ENCODE peak calls at places on chromosome 14, in eight cellular contexts. K, Z, T, G, U, O, F and X are unnamed samples.
A peak's percentile ranks its signal among the peaks of the same experiment; 100 is the strongest.

GRCh38 chr14:94123296-94123695 is 6.1 kb downstream of the IFI27L2 start:
- DNase-seq in Z (no peak), T (no peak), U (no peak), K (no peak), O (no peak), G (no peak), F (no peak), X (no peak)

GRCh38 chr14:65073605-65074201 is 28.6 kb downstream of the MAX start:
- DNase-seq in U (peak; percentile 45), K (no peak), G (no peak), T (no peak), Z (no peak), O (no peak), F (no peak), X (no peak)

GRCh38 chr14:70077005-70077404 is 111.7 kb downstream of the SLC8A3 start:
- DNase-seq in T (no peak), G (no peak), K (no peak), O (no peak), Z (no peak), U (no peak), F (no peak), X (no peak)

GRCh38 chr14:51743588-51744000 is 91.9 kb downstream of the FRMD6 start:
- DNase-seq in T (no peak), F (no peak), K (no peak), U (no peak), Z (no peak), O (no peak), G (no peak), X (no peak)

GRCh38 chr14:78501901-78502300 is 331.7 kb downstream of the NRXN3 start:
- DNase-seq in G (no peak), Z (no peak), U (no peak), K (no peak), T (no peak), O (no peak), F (no peak), X (no peak)

GRCh38 chr14:75046899-75047298 is 4.4 kb downstream of the MLH3 start:
- DNase-seq in G (no peak), O (no peak), U (no peak), F (no peak), Z (no peak), T (no peak), K (no peak), X (no peak)

GRCh38 chr14:37658174-37658573 is 62.7 kb downstream of the TTC6 start:
- DNase-seq in O (no peak), T (no peak), G (no peak), F (no peak), U (peak; percentile 34), K (no peak), Z (no peak), X (no peak)

GRCh38 chr14:75648066-75648838 is 12.4 kb downstream of the ERG28 start:
- DNase-seq in K (no peak), O (no peak), U (peak; percentile 98), Z (peak; percentile 13), G (peak; percentile 46), T (no peak), F (peak; percentile 71), X (no peak)

GRCh38 chr14:98954347-98955000 is 317.5 kb downstream of the BCL11B start:
- DNase-seq in O (no peak), K (no peak), Z (no peak), G (no peak), F (no peak), U (no peak), T (no peak), X (no peak)

GRCh38 chr14:23352506-23353432 is at the start of gene SLC22A17:
- DNase-seq in O (no peak), G (peak; percentile 81), Z (peak; percentile 78), F (peak; percentile 69), U (peak; percentile 45), T (peak; percentile 91), K (peak; percentile 23), X (peak; percentile 11)
- TF ChIP-seq CTCF in O (no peak), G (no peak), Z (peak; percentile 12), F (no peak), U (peak; percentile 6), T (peak; percentile 4), K (no peak), X (no peak)

DNA sequence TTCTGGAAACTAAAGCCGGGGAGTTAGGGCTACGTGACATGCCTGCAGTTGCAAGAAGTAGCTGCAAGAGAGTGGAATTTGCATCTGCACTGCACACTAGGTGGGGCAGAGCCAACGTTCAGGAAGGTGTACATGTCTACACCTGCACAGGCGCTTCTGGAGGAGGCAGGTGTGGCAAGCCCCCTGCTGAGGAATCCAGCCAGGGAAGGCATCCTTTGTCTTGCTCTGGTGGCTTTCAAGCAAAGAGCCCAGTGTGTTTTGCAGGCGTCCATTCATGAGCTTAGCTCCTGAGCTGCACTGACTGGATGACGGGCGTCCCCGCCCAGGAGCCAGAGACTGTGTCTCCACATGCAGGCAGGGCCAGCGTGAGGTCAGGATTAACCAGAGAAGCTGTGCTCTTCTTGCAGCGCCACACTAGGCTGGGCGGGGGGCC is 116.3 kb downstream of the ZFP36L1 start:
- DNase-seq in K (no peak), Z (no peak), T (peak; percentile 64), U (peak; percentile 39), O (no peak), G (no peak), F (no peak), X (no peak)
- TF ChIP-seq CTCF in K (no peak), Z (no peak), T (no peak), U (peak; percentile 36), O (no peak), G (no peak), F (no peak), X (no peak)

DNA sequence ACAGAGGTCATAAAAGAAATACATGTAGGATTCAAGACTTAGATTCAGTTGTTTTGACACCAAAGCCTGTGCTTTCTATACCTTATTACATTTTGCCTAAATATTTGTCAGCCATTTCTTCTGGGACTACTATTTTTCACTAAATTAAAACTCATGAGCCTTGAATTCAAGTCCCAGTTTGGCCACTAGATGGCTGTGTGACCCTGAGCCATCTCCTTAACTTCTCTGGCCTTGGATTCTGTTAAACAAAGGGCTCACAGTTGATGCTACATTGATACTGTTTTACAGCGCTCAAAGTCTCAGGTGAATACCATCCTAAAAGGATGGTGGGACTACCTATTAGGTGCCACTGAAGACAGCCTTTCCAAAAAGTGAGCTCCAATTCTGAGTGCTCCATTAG is 39.6 kb upstream of the CCDC198 start:
- DNase-seq in G (no peak), F (no peak), U (peak; percentile 12), O (peak; percentile 22), T (peak; percentile 61), K (no peak), Z (no peak), X (peak; percentile 28)
- TF ChIP-seq CTCF in G (no peak), F (peak; percentile 11), U (peak; percentile 44), O (peak; percentile 68), T (peak; percentile 69), K (no peak), Z (peak; percentile 29), X (peak; percentile 57)

DNA sequence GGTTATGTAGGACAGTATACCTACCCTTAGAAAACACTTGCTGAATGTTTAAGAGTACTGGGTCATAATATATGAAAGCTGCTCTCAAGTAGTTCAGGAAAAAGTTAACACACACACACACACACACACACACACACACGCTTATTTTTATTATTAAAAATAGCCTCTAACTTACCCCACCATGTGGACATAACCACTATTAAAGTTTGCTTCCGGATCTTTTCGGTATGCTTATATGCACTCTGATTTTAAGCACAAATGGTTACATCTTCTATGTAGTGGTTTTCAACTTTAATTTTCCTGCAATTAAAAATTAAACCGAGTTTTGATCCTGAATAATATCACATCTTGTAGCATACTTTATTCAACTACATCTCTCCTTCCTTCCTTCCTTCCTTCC is 84.9 kb upstream of the TRAF3 start:
- DNase-seq in Z (no peak), O (no peak), G (no peak), T (no peak), U (no peak), F (no peak), K (no peak), X (no peak)
- TF ChIP-seq CTCF in Z (no peak), O (no peak), G (no peak), T (no peak), U (no peak), F (no peak), K (no peak), X (no peak)

DNA sequence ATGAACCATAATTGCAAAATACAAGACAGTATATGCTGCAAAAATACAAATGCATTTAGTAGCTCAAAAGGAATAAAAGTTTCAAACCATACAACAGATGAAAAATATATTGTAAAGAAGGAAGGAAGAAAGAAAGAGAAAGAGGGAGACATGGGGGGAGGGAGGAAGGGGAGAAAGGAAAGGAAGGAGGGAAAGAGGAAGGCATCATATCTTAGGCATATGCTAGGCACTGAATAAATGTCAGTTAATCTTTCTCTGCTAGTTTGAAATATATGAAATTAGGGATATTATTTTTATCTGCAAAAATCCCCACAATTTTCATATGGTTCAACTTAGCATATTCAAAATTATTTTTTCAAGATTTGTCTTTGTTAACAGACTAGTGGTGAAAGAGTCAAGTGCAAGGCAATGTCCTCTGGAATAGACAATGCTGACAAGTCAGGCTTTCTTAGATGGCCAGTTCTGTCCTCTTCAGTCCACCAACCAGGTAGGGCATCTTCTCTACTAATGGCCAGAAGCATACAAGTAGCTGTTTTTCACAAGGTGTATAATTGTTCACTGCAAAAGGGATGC is 506.4 kb downstream of the PRKD1 start:
- DNase-seq in Z (no peak), O (no peak), F (no peak), K (no peak), G (no peak), T (no peak), U (no peak), X (no peak)
- TF ChIP-seq CTCF in Z (peak; percentile 12), O (no peak), F (no peak), K (no peak), G (no peak), T (no peak), U (no peak), X (no peak)

GRCh38 chr14:39452680-39453079 is 20.4 kb upstream of the FBXO33 start:
- DNase-seq in U (no peak), Z (no peak), G (no peak), F (no peak), O (no peak), T (no peak), K (no peak), X (no peak)
- TF ChIP-seq CTCF in U (no peak), Z (no peak), G (no peak), F (no peak), O (no peak), T (no peak), K (no peak), X (no peak)

GRCh38 chr14:66746316-66747006 is 238.5 kb downstream of the GPHN start:
- DNase-seq in Z (no peak), G (no peak), O (no peak), F (no peak), T (peak; percentile 39), U (peak; percentile 12), K (no peak), X (peak; percentile 58)
- TF ChIP-seq CTCF in Z (peak; percentile 45), G (peak; percentile 50), O (peak; percentile 50), F (peak; percentile 55), T (peak; percentile 63), U (no peak), K (peak; percentile 54), X (peak; percentile 45)

GRCh38 chr14:45811155-45811554 is 558.2 kb upstream of the MIS18BP1 start:
- DNase-seq in K (no peak), T (peak; percentile 2), U (no peak), G (no peak), O (no peak), F (no peak), Z (no peak), X (no peak)

GRCh38 chr14:45807187-45807586 is 554.2 kb upstream of the MIS18BP1 start:
- DNase-seq in Z (no peak), F (no peak), O (no peak), U (no peak), K (no peak), G (no peak), T (no peak), X (no peak)

GRCh38 chr14:45810152-45810872 is 557.3 kb upstream of the MIS18BP1 start:
- DNase-seq in U (no peak), K (no peak), F (no peak), G (no peak), T (peak; percentile 31), Z (no peak), O (no peak), X (no peak)
- TF ChIP-seq CTCF in U (no peak), K (no peak), F (no peak), G (no peak), T (peak; percentile 52), Z (peak; percentile 26), O (peak; percentile 15), X (no peak)